ENCODE peak calls at places on chromosome 3, in four cellular contexts. K is HL-60, P is K562, L is GM12878. M is an unnamed sample.

GRCh38 chr3:76436895-76437294 is 603.0 kb upstream of the ROBO2 start:
- DNase-seq in K (no peak), L (no peak), P (no peak), M (no peak)

GRCh38 chr3:37689645-37690356 is 171.9 kb upstream of the CTDSPL start:
- DNase-seq in K (no peak), P (no peak), L (no peak), M (no peak)

GRCh38 chr3:185680216-185680615 is 94.1 kb downstream of the SENP2 start:
- DNase-seq in L (no peak), P (no peak), K (no peak), M (no peak)

GRCh38 chr3:169147246-169148008 is 516.1 kb downstream of the MECOM start:
- DNase-seq in L (no peak), P (peak), K (no peak), M (no peak)

GRCh38 chr3:72255736-72256559 is 471.0 kb upstream of the PROK2 start:
- DNase-seq in K (no peak), P (no peak), L (no peak), M (no peak)

GRCh38 chr3:60954049-60954448 is 297.2 kb downstream of the FHIT start:
- DNase-seq in K (no peak), P (no peak), L (no peak), M (no peak)

GRCh38 chr3:53147903-53148400 is 13.1 kb upstream of the PRKCD start:
- DNase-seq in P (no peak), L (no peak), K (no peak), M (no peak)

GRCh38 chr3:87473944-87474343 is 197.6 kb upstream of the POU1F1 start:
- DNase-seq in L (no peak), P (no peak), K (no peak), M (no peak)

GRCh38 chr3:25587975-25588374 is 76.7 kb downstream of the TOP2B start:
- DNase-seq in L (no peak), P (no peak), K (no peak), M (no peak)

GRCh38 chr3:138850151-138850550 is 15.4 kb upstream of the PIK3CB start:
- DNase-seq in P (no peak), K (no peak), L (no peak), M (no peak)

GRCh38 chr3:120350431-120350941 is 1.3 kb upstream of the LRRC58 start:
- DNase-seq in L (no peak), K (no peak), P (peak), M (no peak)

GRCh38 chr3:189789432-189789831 is 158.2 kb downstream of the TP63 start:
- DNase-seq in K (no peak), P (no peak), L (no peak), M (no peak)

GRCh38 chr3:2098398-2099027 is at the start of gene CNTN4:
- DNase-seq in L (no peak), P (no peak), K (no peak), M (peak)

GRCh38 chr3:188627652-188628051 is 473.7 kb downstream of the LPP start:
- DNase-seq in P (no peak), K (no peak), L (no peak), M (no peak)

GRCh38 chr3:169966951-169967915 is 626 bp downstream of the SEC62 start:
- DNase-seq in K (no peak), P (peak), L (no peak), M (no peak)

GRCh38 chr3:138271189-138271794 is 58.4 kb downstream of the NME9 start:
- DNase-seq in P (no peak), L (peak), K (no peak), M (no peak)

GRCh38 chr3:60281970-60282369 is 969.3 kb downstream of the FHIT start:
- DNase-seq in P (no peak), K (no peak), L (no peak), M (no peak)

GRCh38 chr3:170941551-170941950 is 33.1 kb upstream of the EIF5A2 start:
- DNase-seq in L (no peak), P (no peak), K (no peak), M (no peak)

GRCh38 chr3:52249683-52250082 is 4.1 kb downstream of the PPM1M start:
- DNase-seq in K (no peak), P (no peak), L (no peak), M (no peak)

GRCh38 chr3:40649346-40649745 is 124.6 kb downstream of the ZNF621 start:
- DNase-seq in P (peak), K (no peak), L (no peak), M (no peak)

GRCh38 chr3:149783576-149783975 is 8.8 kb downstream of the ANKUB1 start:
- DNase-seq in L (no peak), K (no peak), P (no peak), M (no peak)
- TF ChIP-seq SPI1 in L (no peak), K (peak), P (no peak), M (no peak)

DNA sequence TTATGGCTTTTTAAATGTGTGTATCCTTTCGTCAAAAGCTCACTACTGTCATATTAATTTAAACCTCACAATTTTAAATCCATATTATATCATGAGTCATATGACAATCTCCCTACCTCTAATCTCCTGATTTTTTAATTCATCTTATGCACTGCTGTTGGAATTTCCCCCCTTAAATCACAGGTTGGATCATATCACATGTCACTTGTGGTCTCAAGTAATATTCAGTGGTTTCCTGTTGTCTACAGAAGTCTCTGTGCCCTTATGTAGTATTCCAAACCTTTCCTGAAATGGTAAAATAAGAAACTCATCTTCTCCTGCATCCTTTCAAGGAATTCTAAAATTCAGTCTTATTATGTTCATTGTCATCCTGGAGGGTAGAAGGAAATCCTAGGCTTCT is 116.0 kb upstream of the CBLB start:
- DNase-seq in L (no peak), K (no peak), P (no peak), M (no peak)
- TF ChIP-seq SPI1 in L (no peak), K (no peak), P (no peak), M (no peak)

DNA sequence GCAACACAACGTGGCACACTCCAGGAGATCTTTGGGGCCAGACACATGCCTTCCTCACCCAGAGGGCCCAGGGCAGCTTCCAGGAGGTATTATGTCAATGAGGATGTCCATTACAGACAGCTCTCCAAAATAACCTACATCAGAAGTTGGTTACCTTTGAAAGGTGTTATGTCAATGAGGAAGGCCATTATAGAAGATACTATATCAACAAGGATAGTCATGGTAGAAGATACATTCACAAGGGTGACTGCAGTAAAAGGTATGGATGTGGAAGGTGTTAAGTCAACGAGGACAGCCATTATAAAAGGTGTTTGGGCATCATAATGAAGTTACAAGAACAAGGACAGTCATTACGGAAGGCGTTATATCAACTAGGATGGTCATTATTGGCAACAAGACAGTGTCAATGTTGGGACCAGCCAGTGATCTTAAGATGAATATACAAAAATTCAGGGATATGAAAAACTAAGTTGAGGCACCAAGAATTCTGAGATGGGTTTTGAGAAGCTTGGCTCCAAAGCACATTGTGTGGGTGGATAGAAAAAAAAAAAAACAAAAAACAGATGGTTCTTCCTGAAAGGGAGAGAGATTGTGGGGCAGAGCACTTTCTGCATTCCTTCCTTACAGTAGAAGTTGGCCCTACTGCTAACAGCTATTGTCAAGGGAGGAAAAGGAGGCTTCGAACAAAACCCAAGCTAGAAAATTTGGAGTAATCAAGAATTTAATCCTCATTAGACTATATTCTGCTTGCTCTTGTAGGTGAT is 11.2 kb downstream of the CDCP1 start:
- DNase-seq in L (no peak), K (no peak), P (no peak), M (no peak)
- TF ChIP-seq SPI1 in L (no peak), K (no peak), P (no peak), M (no peak)

DNA sequence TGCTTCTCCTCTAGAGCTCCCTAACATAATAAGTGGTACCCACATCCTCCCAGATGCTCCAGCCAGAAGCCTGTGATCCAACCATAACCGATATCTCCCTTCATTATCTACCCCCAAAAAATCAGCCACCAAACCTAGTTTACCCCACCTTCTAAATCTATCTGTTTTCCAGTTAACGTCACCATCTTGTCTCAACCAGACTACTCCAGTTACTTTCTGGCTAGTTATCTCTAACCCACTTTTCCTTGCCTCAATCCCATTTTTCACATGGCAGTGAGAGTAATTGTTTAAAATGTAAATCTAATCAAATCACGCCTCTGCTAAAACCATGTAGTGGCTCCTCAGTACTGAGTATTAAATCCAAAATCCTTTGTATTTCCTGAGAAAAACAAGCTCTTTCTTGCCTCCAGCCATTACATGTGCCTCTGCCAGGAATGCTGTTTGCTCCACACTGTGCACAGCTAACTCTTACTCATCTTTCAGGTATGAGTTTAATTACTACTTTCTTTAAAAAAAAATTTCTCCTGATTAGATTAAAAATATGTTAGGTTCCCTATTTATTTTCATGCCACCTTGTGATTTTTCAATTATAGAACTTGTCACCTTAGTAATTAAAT is 15.4 kb downstream of the CCDC54 start:
- DNase-seq in L (no peak), P (no peak), K (no peak), M (no peak)
- TF ChIP-seq SPI1 in L (no peak), P (no peak), K (no peak), M (no peak)

GRCh38 chr3:197216914-197217313 is 81.5 kb downstream of the DLG1 start:
- DNase-seq in K (no peak), L (no peak), P (no peak), M (no peak)
- TF ChIP-seq SPI1 in K (no peak), L (no peak), P (no peak), M (no peak)

M was measured in GM12891.